ENCODE peak calls at places on chromosomes 4 and X, in nine cellular contexts. Z is right lobe of liver; N is WERI-Rb-1; U is IMR-90; H is CD4-positive, alpha-beta T cell; M is GM12864; C is HL-60; R is mucosa of descending colon; X is fibroblast of lung. W is an unnamed sample.

GRCh38 chrX:71181558-71181909 is 36.9 kb downstream of the NLGN3 start:
- DNase-seq in Z (no peak), N (no peak), U (no peak), H (no peak), M (peak; percentile 49), C (peak; percentile 39), R (peak; percentile 32), X (no peak), W (no peak)

GRCh38 chr4:123092603-123093002 is 170.2 kb upstream of the NUDT6 start:
- DNase-seq in Z (no peak), N (no peak), U (no peak), H (no peak), M (no peak), C (no peak), R (no peak), X (no peak), W (no peak)

GRCh38 chrX:23952984-23953907 is 45.4 kb downstream of the CXorf58 start:
- DNase-seq in Z (no peak), N (no peak), U (no peak), H (peak; percentile 27), M (peak; percentile 33), C (peak; percentile 66), R (no peak), X (no peak), W (no peak)

GRCh38 chr4:54659213-54660144 is 1.7 kb downstream of the KIT start:
- DNase-seq in Z (no peak), N (no peak), U (peak; percentile 30), H (no peak), M (no peak), C (peak; percentile 25), R (no peak), X (peak; percentile 25), W (no peak)

GRCh38 chr4:110124721-110125120 is 73.7 kb downstream of the ELOVL6 start:
- DNase-seq in Z (no peak), N (no peak), U (no peak), H (no peak), M (no peak), C (no peak), R (no peak), X (no peak), W (peak; percentile 26)

GRCh38 chr4:56372774-56373173 is 14.5 kb downstream of the AASDH start:
- DNase-seq in Z (no peak), N (no peak), U (peak; percentile 57), H (no peak), M (no peak), C (no peak), R (no peak), X (no peak), W (no peak)

GRCh38 chr4:54277691-54278090 is 48.6 kb downstream of the PDGFRA start:
- DNase-seq in Z (no peak), N (no peak), U (peak; percentile 92), H (no peak), M (no peak), C (no peak), R (no peak), X (peak; percentile 66), W (peak; percentile 34)

GRCh38 chr4:26256016-26256415 is 64.8 kb upstream of the RBPJ start:
- DNase-seq in Z (no peak), N (no peak), U (peak; percentile 33), H (no peak), M (no peak), C (no peak), R (no peak), X (peak; percentile 79), W (no peak)

GRCh38 chr4:145230726-145231125 is 50.3 kb upstream of the OTUD4 start:
- DNase-seq in Z (no peak), N (no peak), U (peak; percentile 33), H (no peak), M (no peak), C (no peak), R (no peak), X (peak; percentile 66), W (no peak)

GRCh38 chrX:3743821-3744439 is 30.5 kb upstream of the PRKX start:
- DNase-seq in Z (no peak), N (no peak), U (no peak), H (peak; percentile 52), M (no peak), C (peak; percentile 2), R (no peak), X (no peak), W (no peak)

GRCh38 chrX:3268804-3269203 is 77.6 kb downstream of the MXRA5 start:
- DNase-seq in Z (no peak), N (no peak), U (peak; percentile 71), H (no peak), M (no peak), C (no peak), R (no peak), X (peak; percentile 16), W (no peak)

DNA sequence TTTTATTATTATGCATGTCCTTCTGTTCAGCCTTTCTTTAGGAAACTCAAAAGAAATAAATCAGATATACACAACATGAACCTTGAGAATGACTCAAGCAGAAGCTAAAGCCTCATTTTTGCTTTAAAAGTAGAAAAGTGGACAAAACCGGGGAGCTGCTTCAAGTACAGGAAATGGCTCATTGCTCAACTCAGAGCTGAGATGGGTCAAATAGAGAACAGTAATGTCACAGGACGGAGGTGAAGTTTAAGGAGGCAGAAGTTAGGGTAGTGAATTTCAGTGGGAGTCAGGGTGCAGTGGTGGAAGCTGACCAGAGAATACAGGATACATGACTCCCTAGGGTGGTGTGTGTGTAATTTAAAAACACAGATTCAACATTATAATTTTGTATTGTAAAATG is 22.2 kb downstream of the PHKA2 start:
- DNase-seq in Z (no peak), N (no peak), U (peak; percentile 63), H (no peak), M (no peak), C (peak; percentile 70), R (no peak), X (peak; percentile 35), W (no peak)
- TF ChIP-seq CTCF in Z (no peak), N (no peak), U (no peak), H (no peak), M (no peak), C (no peak), R (no peak), X (no peak), W (no peak)

DNA sequence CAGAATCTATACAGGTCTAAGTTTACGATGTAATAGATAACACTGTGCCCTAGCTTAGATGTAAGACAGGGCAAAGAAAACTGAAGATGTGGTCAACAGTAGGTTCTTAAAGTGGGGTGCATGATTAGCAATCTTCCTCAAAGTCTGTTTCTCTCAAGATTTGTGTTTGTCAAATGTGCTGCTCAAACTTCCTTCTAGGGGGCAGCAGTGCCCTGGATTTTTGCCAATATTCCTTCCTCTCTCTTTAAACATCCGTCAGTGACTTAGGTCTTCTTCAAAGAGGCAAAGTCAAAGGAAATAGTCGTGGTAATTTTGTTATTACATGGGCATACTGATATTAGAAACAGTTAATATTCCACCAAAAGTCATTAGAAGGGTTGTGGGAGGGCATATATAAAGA is 4.2 kb upstream of the PDHA2 start:
- DNase-seq in Z (no peak), N (peak; percentile 50), U (no peak), H (no peak), M (no peak), C (peak; percentile 25), R (no peak), X (peak; percentile 1), W (no peak)
- TF ChIP-seq CTCF in Z (no peak), N (peak; percentile 66), U (no peak), H (no peak), M (peak; percentile 6), C (no peak), R (no peak), X (no peak), W (no peak)

GRCh38 chr4:33067221-33067620 is 2347.1 kb downstream of the PCDH7 start:
- DNase-seq in Z (no peak), N (no peak), U (peak; percentile 18), H (no peak), M (no peak), C (no peak), R (no peak), X (peak; percentile 78), W (no peak)
- TF ChIP-seq CTCF in Z (no peak), N (no peak), U (no peak), H (no peak), M (no peak), C (no peak), R (no peak), X (no peak), W (no peak)

GRCh38 chrX:111164728-111165127 is 68.7 kb downstream of the PAK3 start:
- DNase-seq in Z (no peak), N (peak; percentile 16), U (peak; percentile 2), H (no peak), M (no peak), C (no peak), R (no peak), X (no peak), W (no peak)
- TF ChIP-seq CTCF in Z (peak; percentile 42), N (peak; percentile 46), U (peak; percentile 35), H (no peak), M (no peak), C (no peak), R (no peak), X (peak; percentile 23), W (peak; percentile 45)

DNA sequence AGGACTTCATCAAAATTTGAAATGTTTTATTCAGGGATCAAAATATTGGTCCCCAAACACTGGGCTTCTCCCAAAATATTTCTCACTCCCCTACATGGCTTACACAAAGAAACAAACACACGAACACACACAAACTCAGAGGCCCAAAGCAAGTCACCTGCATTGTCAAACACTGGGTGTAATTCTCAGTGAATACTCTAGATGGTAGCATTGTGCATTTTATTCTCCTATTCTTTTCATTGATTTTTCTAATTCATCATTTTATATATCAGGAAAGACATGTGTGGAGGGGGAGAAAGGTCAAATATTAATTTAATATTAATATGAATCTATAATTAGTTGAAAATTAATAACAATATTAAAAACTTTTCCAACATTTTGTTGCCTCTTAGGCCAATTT is 72.3 kb upstream of the TNMD start:
- DNase-seq in Z (no peak), N (no peak), U (peak; percentile 1), H (no peak), M (no peak), C (no peak), R (no peak), X (peak; percentile 14), W (peak; percentile 2)
- TF ChIP-seq CTCF in Z (peak; percentile 70), N (peak; percentile 38), U (peak; percentile 51), H (peak; percentile 65), M (peak; percentile 44), C (peak; percentile 22), R (no peak), X (peak; percentile 36), W (peak; percentile 49)

DNA sequence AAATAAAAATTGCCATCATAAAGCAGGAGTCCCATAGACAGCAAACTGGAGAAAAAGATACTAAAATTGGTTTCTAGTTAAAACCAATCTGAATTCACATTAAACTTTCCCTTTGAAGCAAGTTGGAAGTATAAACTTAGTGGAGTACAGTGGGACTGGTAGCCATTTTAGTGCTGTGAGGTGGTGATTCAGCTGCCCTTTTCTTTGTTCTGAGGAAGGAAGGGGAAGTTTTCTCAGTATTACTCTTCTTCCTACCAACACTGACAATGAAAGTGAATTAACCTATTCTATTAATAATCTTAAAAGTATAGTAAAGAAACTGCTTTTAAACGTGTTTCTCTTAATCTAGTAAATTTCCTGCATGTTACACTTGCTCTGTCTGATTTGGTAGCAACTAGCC is 36.7 kb downstream of the SLC9A6 start:
- DNase-seq in Z (no peak), N (no peak), U (no peak), H (no peak), M (no peak), C (no peak), R (no peak), X (no peak), W (no peak)
- TF ChIP-seq CTCF in Z (no peak), N (no peak), U (no peak), H (no peak), M (no peak), C (no peak), R (no peak), X (no peak), W (no peak)

GRCh38 chr4:140098481-140099132 is 55.4 kb downstream of the MAML3 start:
- DNase-seq in Z (no peak), N (no peak), U (peak; percentile 87), H (no peak), M (no peak), C (no peak), R (no peak), X (peak; percentile 79), W (peak; percentile 55)
- TF ChIP-seq CTCF in Z (no peak), N (no peak), U (no peak), H (no peak), M (no peak), C (no peak), R (no peak), X (no peak), W (no peak)

W was measured in astrocyte of the cerebellum.